ENCODE peak calls at places on chromosome 22, in eight cellular contexts. S is keratinocyte, F is adrenal gland, D is BE2C, J is fibroblast of lung, Y is esophagus squamous epithelium, G is A549, C is tibial artery. I is an unnamed sample. For H3K9me3, the result is how much of the 10 kb centered on the place peaks cover.

GRCh38 chr22:19086944-19087343 is 35.3 kb downstream of the DGCR2 start:
- DNase-seq in G (no peak), D (no peak), J (peak), C (no peak), F (no peak), S (no peak), Y (no peak), I (no peak)

GRCh38 chr22:35564975-35565867 is 24.6 kb downstream of the RASD2 start:
- DNase-seq in J (peak), C (no peak), F (no peak), S (no peak), G (no peak), D (no peak), Y (no peak), I (no peak)

GRCh38 chr22:37904572-37905533 is 1.2 kb upstream of the MICALL1 start:
- DNase-seq in S (peak), G (peak), D (peak), Y (no peak), J (peak), F (peak), C (peak), I (no peak)

GRCh38 chr22:20610243-20610686 is 102.9 kb downstream of the MED15 start:
- DNase-seq in G (no peak), F (no peak), Y (no peak), S (no peak), D (no peak), J (peak), C (no peak), I (no peak)

GRCh38 chr22:28736296-28737155 is 5.1 kb downstream of the CHEK2 start:
- DNase-seq in C (no peak), Y (no peak), F (no peak), G (no peak), J (no peak), S (no peak), D (no peak), I (no peak)

GRCh38 chr22:36934153-36934939 is 20.9 kb downstream of the CSF2RB start:
- DNase-seq in D (no peak), Y (no peak), C (no peak), S (no peak), J (no peak), G (no peak), F (no peak), I (no peak)

GRCh38 chr22:32650553-32651345 is 150.8 kb upstream of the TIMP3 start:
- DNase-seq in Y (no peak), C (no peak), S (no peak), D (no peak), G (no peak), F (no peak), J (peak), I (no peak)

GRCh38 chr22:42388130-42388797 is 43.9 kb downstream of the NFAM1 start:
- DNase-seq in D (peak), Y (no peak), J (peak), F (peak), G (no peak), S (no peak), C (no peak), I (no peak)

GRCh38 chr22:41976961-41977566 is 7.8 kb downstream of the SEPTIN3 start:
- DNase-seq in G (no peak), S (no peak), D (peak), F (no peak), Y (no peak), J (no peak), C (no peak), I (no peak)

GRCh38 chr22:43320943-43321900 is 21.9 kb downstream of the SCUBE1 start:
- DNase-seq in D (no peak), J (no peak), G (no peak), C (no peak), S (no peak), Y (no peak), F (no peak), I (no peak)

GRCh38 chr22:50621491-50621880 is 6.5 kb downstream of the ARSA start:
- DNase-seq in J (no peak), S (no peak), D (no peak), F (no peak), Y (no peak), C (no peak), G (no peak), I (peak)

GRCh38 chr22:23093090-23093788 is 22.9 kb downstream of the GNAZ start:
- DNase-seq in Y (no peak), J (no peak), C (no peak), G (no peak), S (no peak), D (no peak), F (no peak), I (no peak)

GRCh38 chr22:43823911-43824665 is 12.0 kb upstream of the EFCAB6 start:
- DNase-seq in J (no peak), S (no peak), F (peak), G (no peak), D (no peak), Y (no peak), C (no peak), I (no peak)

GRCh38 chr22:17205432-17205831 is 13.8 kb downstream of the ADA2 start:
- DNase-seq in Y (no peak), J (no peak), G (no peak), S (no peak), D (no peak), F (no peak), C (no peak), I (no peak)

GRCh38 chr22:45218974-45219373 is 21.7 kb downstream of the KIAA0930 start:
- DNase-seq in F (no peak), D (peak), S (no peak), Y (no peak), G (no peak), C (no peak), J (peak), I (no peak)

GRCh38 chr22:39244496-39245129 is at the start of gene PDGFB:
- DNase-seq in Y (no peak), G (no peak), S (no peak), C (peak), F (no peak), J (no peak), D (no peak), I (no peak)

GRCh38 chr22:44583854-44584253 is 85.8 kb upstream of the RTL6 start:
- DNase-seq in Y (no peak), J (no peak), C (no peak), G (no peak), F (peak), D (peak), S (no peak), I (no peak)

GRCh38 chr22:20574920-20575353 is 67.5 kb downstream of the MED15 start:
- DNase-seq in F (no peak), Y (no peak), G (no peak), J (no peak), D (no peak), C (no peak), S (no peak), I (no peak)

GRCh38 chr22:45483918-45484499 is 18.7 kb upstream of the FBLN1 start:
- DNase-seq in J (no peak), D (no peak), Y (no peak), S (no peak), F (no peak), G (no peak), C (no peak), I (no peak)

GRCh38 chr22:39097098-39098020 is at the start of gene APOBEC3H:
- DNase-seq in C (no peak), G (no peak), S (peak), D (no peak), Y (no peak), F (no peak), J (peak), I (no peak)

GRCh38 chr22:49871482-49871881 is 17.8 kb downstream of the ZBED4 start:
- DNase-seq in Y (no peak), J (no peak), S (no peak), G (no peak), D (no peak), F (no peak), C (no peak), I (no peak)

GRCh38 chr22:41801147-41801819 is 804 bp downstream of the CCDC134 start:
- DNase-seq in C (no peak), G (no peak), F (no peak), Y (no peak), J (no peak), D (no peak), S (no peak), I (no peak)

GRCh38 chr22:36741204-36741793 is 34.6 kb downstream of the IFT27 start:
- DNase-seq in F (no peak), D (peak), J (no peak), C (no peak), Y (no peak), G (peak), S (no peak), I (no peak)

GRCh38 chr22:48744967-48745841 is 1082.5 kb downstream of the BRD1 start:
- DNase-seq in G (no peak), Y (no peak), C (peak), D (no peak), F (no peak), S (no peak), J (no peak), I (no peak)
- H3K9me3 ChIP-seq in G (under half), Y (under half), C (under half), D (under half), F (under half), S (under half), J (under half), I (under half)

GRCh38 chr22:27730649-27731433 is 70.7 kb downstream of the MN1 start:
- DNase-seq in S (no peak), D (no peak), F (no peak), C (no peak), G (no peak), J (no peak), Y (no peak), I (no peak)
- H3K9me3 ChIP-seq in S (under half), D (under half), F (under half), C (under half), G (under half), J (under half), Y (under half), I (under half)

DNA sequence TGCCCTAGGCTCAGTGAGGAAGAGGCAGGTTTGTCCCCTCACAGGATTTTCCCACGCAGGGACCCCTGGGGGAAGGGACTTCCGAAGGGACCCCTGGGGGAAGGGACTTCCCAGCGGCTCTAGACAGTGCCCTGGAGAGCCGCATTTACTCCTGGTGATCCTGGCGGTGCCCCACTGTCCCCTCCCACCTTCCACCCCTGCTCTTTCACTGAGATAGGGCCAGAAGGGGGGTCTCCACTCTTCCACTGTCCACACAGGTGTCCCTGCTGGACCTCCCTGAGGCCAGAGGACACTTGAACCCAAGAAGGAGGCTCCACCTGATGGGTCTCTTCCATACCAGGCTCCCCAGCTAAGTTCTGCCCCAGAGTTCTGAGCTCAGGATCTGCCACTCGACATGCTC is 1333.9 kb downstream of the BRD1 start:
- DNase-seq in J (no peak), G (no peak), C (no peak), D (no peak), F (no peak), S (no peak), Y (no peak), I (no peak)
- H3K9me3 ChIP-seq in J (under half), G (under half), C (under half), D (under half), F (under half), S (under half), Y (under half), I (under half)

GRCh38 chr22:47367107-47367690 is 604.7 kb downstream of the TBC1D22A start:
- DNase-seq in D (no peak), F (no peak), S (no peak), Y (no peak), C (no peak), J (no peak), G (no peak), I (no peak)
- H3K9me3 ChIP-seq in D (under half), F (under half), S (under half), Y (under half), C (under half), J (under half), G (under half), I (under half)